ENCODE peak calls at places on chromosomes 16 and 17, in four cellular contexts. H is esophagus muscularis mucosa, B is H9, C is ovary. E is an unnamed sample. For H3K4me1, the result is how much of the 10 kb centered on the place peaks cover.

GRCh38 chr16:31108794-31109558 is 790 bp downstream of the BCKDK start:
- DNase-seq in H (no peak), B (no peak), C (no peak), E (no peak)

GRCh38 chr16:9522589-9522988 is 431.1 kb downstream of the HAPSTR1 start:
- DNase-seq in H (no peak), B (no peak), C (no peak), E (no peak)

GRCh38 chr16:1773703-1774455 is 945 bp upstream of the MRPS34 start:
- DNase-seq in H (no peak), B (no peak), C (no peak), E (peak)

GRCh38 chr17:45235071-45236001 is 13.7 kb downstream of the FMNL1 start:
- DNase-seq in H (peak), B (peak), C (peak), E (peak)

GRCh38 chr16:54493076-54493475 is 206.5 kb upstream of the IRX3 start:
- DNase-seq in H (no peak), B (no peak), C (no peak), E (no peak)

GRCh38 chr17:78888911-78889496 is 14.0 kb downstream of the CEP295NL start:
- DNase-seq in H (no peak), B (no peak), C (no peak), E (no peak)

GRCh38 chr16:27253526-27253930 is 15.0 kb downstream of the NSMCE1 start:
- DNase-seq in H (peak), B (no peak), C (no peak), E (no peak)

GRCh38 chr17:10021239-10021638 is 116.2 kb upstream of the RCVRN start:
- DNase-seq in H (no peak), B (no peak), C (peak), E (peak)

GRCh38 chr16:11687606-11688519 is 19.6 kb downstream of the SNN start:
- DNase-seq in H (no peak), B (no peak), C (no peak), E (no peak)

GRCh38 chr17:43599835-43600234 is 53.7 kb upstream of the ETV4 start:
- DNase-seq in H (no peak), B (no peak), C (no peak), E (no peak)

GRCh38 chr16:31149894-31150890 is at the start of gene PRSS36:
- DNase-seq in H (no peak), B (no peak), C (no peak), E (no peak)

GRCh38 chr16:21279501-21279900 is 1.4 kb upstream of the CRYM start:
- DNase-seq in H (peak), B (no peak), C (no peak), E (no peak)

GRCh38 chr17:1764274-1764673 is 2.4 kb downstream of the SERPINF1 start:
- DNase-seq in H (peak), B (no peak), C (peak), E (peak)

GRCh38 chr17:61556224-61557188 is 34.5 kb downstream of the NACA2 start:
- DNase-seq in H (no peak), B (no peak), C (no peak), E (no peak)

GRCh38 chr17:673200-673681 is 41.4 kb downstream of the VPS53 start:
- DNase-seq in H (no peak), B (peak), C (no peak), E (no peak)

GRCh38 chr17:61583242-61583641 is 7.8 kb downstream of the NACA2 start:
- DNase-seq in H (no peak), B (no peak), C (no peak), E (no peak)

GRCh38 chr17:66087073-66087472 is 104.9 kb downstream of the CEP112 start:
- DNase-seq in H (no peak), B (no peak), C (no peak), E (no peak)

DNA sequence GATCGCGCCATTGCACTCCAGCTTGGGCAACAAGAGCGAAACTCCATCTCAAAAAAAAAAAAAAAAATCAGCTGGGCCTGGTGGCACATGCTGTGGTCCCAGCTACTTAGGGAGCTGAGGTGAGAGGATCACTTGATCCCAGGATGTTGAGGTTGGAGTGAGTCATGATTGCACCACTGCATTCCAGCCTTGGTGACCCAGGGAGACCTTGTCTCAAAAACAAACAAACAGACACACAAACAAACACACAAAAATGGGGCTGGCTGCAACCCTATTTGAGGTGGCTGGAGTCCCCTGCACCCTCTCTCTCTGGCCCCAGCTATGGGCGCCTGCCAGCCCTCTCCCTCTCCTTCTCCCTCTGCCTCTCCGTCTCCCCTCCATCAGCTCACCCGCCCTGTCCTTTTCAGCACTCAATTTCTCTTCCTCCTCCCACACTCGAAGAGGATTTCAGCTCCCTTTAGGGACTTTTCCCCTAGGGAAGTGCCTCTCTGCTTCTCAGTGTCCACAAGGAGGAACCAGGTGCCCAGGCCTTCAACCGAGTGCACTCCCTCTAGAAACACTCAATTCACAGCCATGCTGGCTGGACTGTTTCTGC is 17.5 kb upstream of the TFAP4 start:
- DNase-seq in H (no peak), B (no peak), C (no peak), E (peak)
- H3K4me1 ChIP-seq in H (under half), B (under half), C (under half), E (under half)

DNA sequence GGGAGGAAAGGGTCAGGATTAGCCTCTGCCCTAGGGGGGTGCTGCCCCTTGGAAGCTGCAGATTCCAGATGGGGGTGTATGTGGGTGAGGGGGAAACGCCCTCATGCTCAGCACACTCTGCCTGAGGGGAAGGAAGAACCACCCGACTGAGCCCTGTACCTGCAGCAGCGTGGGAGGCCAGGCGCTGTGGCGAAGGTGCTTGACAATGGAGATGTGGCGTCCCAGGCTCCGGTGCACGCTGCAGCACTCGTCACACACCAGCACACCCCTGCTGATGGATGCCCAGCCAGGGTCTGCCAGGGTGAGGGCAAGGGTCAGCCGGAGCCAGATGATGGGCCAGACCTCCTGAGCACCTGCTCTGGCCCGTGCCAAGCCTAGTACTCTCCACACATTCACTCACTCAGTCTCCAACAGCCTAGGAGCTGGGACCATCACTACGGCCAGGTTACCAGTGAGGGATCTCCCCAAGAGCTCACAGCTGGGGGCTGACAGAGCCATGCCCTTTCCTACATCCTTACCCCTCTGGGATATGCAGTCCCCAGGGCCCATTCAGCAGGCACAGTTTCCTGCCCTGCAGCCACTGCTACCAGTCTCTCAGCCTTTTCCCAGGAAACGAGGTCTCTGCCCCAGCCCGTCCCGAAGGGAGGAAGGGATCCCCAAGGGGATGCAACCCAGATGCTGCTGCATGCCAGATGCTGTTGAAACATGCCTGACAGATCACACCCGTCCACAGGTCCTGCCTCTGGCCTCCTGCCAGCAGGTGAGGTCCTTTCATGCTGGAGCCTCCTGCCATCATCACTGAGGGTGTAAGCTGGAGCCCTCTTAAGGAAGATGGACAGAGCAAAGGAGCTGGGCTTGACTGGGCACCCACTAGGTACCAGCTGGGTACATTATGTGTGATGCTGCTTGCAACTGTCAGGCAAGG is 5.9 kb downstream of the GIT1 start:
- DNase-seq in H (no peak), B (no peak), C (no peak), E (no peak)
- H3K4me1 ChIP-seq in H (half or more), B (under half), C (under half), E (under half)

GRCh38 chr16:85586360-85587145 is 26.6 kb upstream of the GSE1 start:
- DNase-seq in H (no peak), B (no peak), C (peak), E (no peak)
- H3K4me1 ChIP-seq in H (under half), B (under half), C (under half), E (under half)

GRCh38 chr17:49508061-49508865 is 13.2 kb downstream of the NGFR start:
- DNase-seq in H (no peak), B (peak), C (no peak), E (no peak)
- H3K4me1 ChIP-seq in H (under half), B (under half), C (under half), E (under half)

GRCh38 chr16:50657251-50657650 is 23.9 kb downstream of the SNX20 start:
- DNase-seq in H (no peak), B (no peak), C (no peak), E (no peak)

GRCh38 chr16:50655558-50656055 is 25.5 kb downstream of the SNX20 start:
- DNase-seq in H (no peak), B (no peak), C (no peak), E (no peak)

GRCh38 chr16:50653056-50653455 is 28.1 kb downstream of the SNX20 start:
- DNase-seq in H (no peak), B (no peak), C (no peak), E (no peak)

GRCh38 chr16:50651835-50652438 is 29.2 kb downstream of the SNX20 start:
- DNase-seq in H (no peak), B (no peak), C (no peak), E (no peak)

GRCh38 chr16:50653633-50654524 is 27.2 kb downstream of the SNX20 start:
- DNase-seq in H (no peak), B (no peak), C (no peak), E (no peak)
- H3K4me1 ChIP-seq in H (under half), B (under half), C (under half), E (under half)

GRCh38 chr16:51119576-51120288 is 31.3 kb downstream of the SALL1 start:
- DNase-seq in H (no peak), B (no peak), C (no peak), E (no peak)
- H3K4me1 ChIP-seq in H (under half), B (under half), C (under half), E (under half)